ENCODE peak calls at places on chromosomes 16 and 17, in five cellular contexts. X, M, Q, L and J are unnamed samples.

GRCh38 chr16:1474471-1474795 is 395 bp downstream of the CLCN7 start:
- DNase-seq in L (no peak), X (peak), M (no peak), Q (no peak), J (no peak)

GRCh38 chr17:82219753-82220709 is 7.4 kb upstream of the CCDC57 start:
- DNase-seq in L (no peak), M (no peak), Q (no peak), X (no peak), J (no peak)

GRCh38 chr17:80005360-80006338 is 30.0 kb downstream of the TBC1D16 start:
- DNase-seq in X (peak), M (peak), L (peak), Q (peak), J (no peak)

GRCh38 chr16:30875881-30876791 is 17.7 kb downstream of the BCL7C start:
- DNase-seq in L (no peak), X (peak), Q (no peak), M (no peak), J (peak)

GRCh38 chr17:44969144-44969780 is 1.2 kb upstream of the C1QL1 start:
- DNase-seq in Q (no peak), L (peak), X (no peak), M (peak), J (no peak)

GRCh38 chr17:20966869-20967268 is 75.9 kb downstream of the USP22 start:
- DNase-seq in L (no peak), Q (no peak), M (no peak), X (no peak), J (no peak)

GRCh38 chr17:69473801-69474170 is 59.3 kb downstream of the MAP2K6 start:
- DNase-seq in L (no peak), M (peak), Q (no peak), X (no peak), J (no peak)

GRCh38 chr16:10368984-10369551 is 16.8 kb upstream of the ATF7IP2 start:
- DNase-seq in L (no peak), X (peak), Q (peak), M (no peak), J (no peak)

GRCh38 chr17:58618336-58618735 is 73.5 kb downstream of the TEX14 start:
- DNase-seq in X (no peak), Q (no peak), L (no peak), M (no peak), J (no peak)

GRCh38 chr16:2072926-2073325 is 25.1 kb downstream of the TSC2 start:
- DNase-seq in Q (no peak), L (no peak), M (no peak), X (no peak), J (no peak)

GRCh38 chr16:22898874-22899348 is 84.9 kb downstream of the HS3ST2 start:
- DNase-seq in M (peak), Q (peak), L (peak), X (peak), J (peak)

GRCh38 chr17:19631905-19632304 is 16.6 kb upstream of the ALDH3A2 start:
- DNase-seq in M (no peak), X (no peak), L (no peak), Q (no peak), J (no peak)
- TF ChIP-seq ATF2 in M (no peak), X (no peak), L (no peak), Q (no peak), J (no peak)

GRCh38 chr16:12081048-12081404 is 104.5 kb downstream of the SNX29 start:
- DNase-seq in L (no peak), M (no peak), Q (no peak), X (no peak), J (no peak)
- TF ChIP-seq ATF2 in L (no peak), M (no peak), Q (no peak), X (no peak), J (no peak)

GRCh38 chr17:72687941-72688340 is 404.5 kb downstream of the SLC39A11 start:
- DNase-seq in X (no peak), M (no peak), L (no peak), Q (no peak), J (no peak)

GRCh38 chr17:72693147-72693878 is 399.2 kb downstream of the SLC39A11 start:
- DNase-seq in Q (no peak), L (no peak), X (no peak), M (no peak), J (no peak)

GRCh38 chr17:72693956-72694355 is 398.5 kb downstream of the SLC39A11 start:
- DNase-seq in Q (no peak), X (no peak), L (no peak), M (no peak), J (no peak)

GRCh38 chr17:72691017-72691416 is 401.5 kb downstream of the SLC39A11 start:
- DNase-seq in X (no peak), L (no peak), Q (no peak), M (no peak), J (no peak)

GRCh38 chr17:72691601-72692000 is 400.9 kb downstream of the SLC39A11 start:
- DNase-seq in M (no peak), L (no peak), X (no peak), Q (no peak), J (no peak)
- TF ChIP-seq ATF2 in M (no peak), L (no peak), X (no peak), Q (no peak), J (no peak)

GRCh38 chr17:1645207-1646171 is at the start of gene SCARF1:
- DNase-seq in M (no peak), Q (no peak), L (peak), X (no peak), J (no peak)
- TF ChIP-seq ATF2 in M (no peak), Q (no peak), L (no peak), X (no peak), J (no peak)

GRCh38 chr17:78923660-78924453 is 1.3 kb downstream of the TIMP2 start:
- DNase-seq in L (peak), X (peak), M (peak), Q (no peak), J (no peak)
- TF ChIP-seq ATF2 in L (no peak), X (no peak), M (no peak), Q (no peak), J (no peak)

GRCh38 chr17:34578656-34579016 is 746 bp upstream of the TMEM132E start:
- DNase-seq in M (no peak), L (no peak), X (no peak), Q (no peak), J (no peak)

GRCh38 chr17:34580685-34581445 is 1.5 kb downstream of the TMEM132E start:
- DNase-seq in L (peak), Q (no peak), M (peak), X (peak), J (no peak)

GRCh38 chr17:34581446-34582184 is 2.2 kb downstream of the TMEM132E start:
- DNase-seq in Q (no peak), L (no peak), M (no peak), X (no peak), J (no peak)

GRCh38 chr17:34579017-34579946 is at the start of gene TMEM132E:
- DNase-seq in Q (no peak), L (peak), M (peak), X (no peak), J (no peak)

DNA sequence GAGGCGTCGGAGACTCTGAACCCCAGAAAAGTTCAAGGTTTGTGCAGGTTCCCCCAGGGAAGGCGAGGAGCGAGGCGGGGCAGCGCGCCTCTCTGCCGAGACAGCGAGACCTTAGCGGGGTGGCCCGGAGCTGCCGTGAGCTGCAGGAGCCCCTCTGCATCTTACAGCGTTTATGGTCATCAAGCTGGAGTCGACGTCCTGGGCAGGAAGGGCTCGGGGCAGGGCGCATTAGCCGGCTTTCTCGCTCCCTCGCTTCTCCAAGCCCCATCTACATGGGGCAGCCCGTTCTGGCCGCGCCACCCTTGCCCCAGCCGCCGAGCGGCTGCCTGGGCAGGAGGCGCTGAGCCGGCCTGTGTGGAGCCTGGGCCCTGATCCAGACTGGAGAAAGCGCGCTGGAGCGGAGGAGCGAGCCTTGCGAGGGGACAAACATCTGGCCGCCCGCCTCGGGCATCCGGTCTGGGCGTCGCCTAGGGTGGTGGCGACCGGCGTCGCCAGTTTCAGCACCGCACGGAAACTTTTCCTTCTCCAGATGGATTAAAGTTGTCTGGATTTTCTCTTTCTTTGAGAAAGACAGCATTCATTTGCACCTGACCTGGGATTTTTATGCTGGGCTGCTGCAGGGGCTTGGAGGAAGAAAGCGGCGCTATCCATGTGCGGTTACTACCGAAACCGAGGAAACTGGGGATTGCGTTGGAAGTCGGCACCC is 750 bp downstream of the TMEM132E start:
- DNase-seq in M (peak), X (no peak), L (peak), Q (no peak), J (no peak)
- TF ChIP-seq ATF2 in M (no peak), X (no peak), L (no peak), Q (no peak), J (no peak)

DNA sequence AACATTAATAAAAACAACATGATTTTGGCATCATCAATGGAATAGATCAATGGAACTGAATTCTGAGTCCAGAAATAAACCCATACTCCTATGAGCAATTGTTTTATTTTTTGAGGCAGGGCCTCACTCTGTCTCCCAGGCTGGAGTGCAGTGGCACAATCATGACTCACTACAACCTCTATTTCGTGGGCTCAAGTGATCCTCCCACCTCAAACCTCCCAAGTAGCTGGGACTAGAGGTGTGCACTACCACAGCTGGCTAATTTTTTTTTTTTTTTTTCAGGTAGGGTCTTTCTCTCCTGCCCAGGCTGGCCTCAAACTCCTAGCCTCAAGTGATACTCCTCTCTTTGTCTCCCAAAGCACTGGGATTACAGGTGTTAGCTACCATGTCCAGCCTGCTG is 7.1 kb upstream of the PRDM7 start:
- DNase-seq in M (no peak), X (no peak), Q (no peak), L (no peak), J (no peak)
- TF ChIP-seq ATF2 in M (no peak), X (no peak), Q (no peak), L (no peak), J (no peak)

GRCh38 chr17:65054602-65055001 is 1.9 kb downstream of the GNA13 start:
- DNase-seq in X (no peak), L (no peak), M (no peak), Q (no peak), J (no peak)
- TF ChIP-seq ATF2 in X (no peak), L (no peak), M (no peak), Q (no peak), J (no peak)